ENCODE peak calls at places on chromosomes 16 and 17, in four cellular contexts. Z is right cardiac atrium, R is lower lobe of right lung, L is pancreas. X is an unnamed sample.

GRCh38 chr16:68116256-68116853 is 31.2 kb downstream of the NFATC3 start:
- ATAC-seq in Z (no peak), R (no peak), L (no peak), X (no peak)

GRCh38 chr16:12324152-12324551 is 347.6 kb downstream of the SNX29 start:
- ATAC-seq in Z (no peak), R (no peak), L (no peak), X (no peak)

GRCh38 chr17:74563358-74563757 is 4.0 kb downstream of the CD300H start:
- ATAC-seq in Z (no peak), R (no peak), L (no peak), X (no peak)

GRCh38 chr16:2498531-2499253 is 15.1 kb upstream of the ATP6V0C start:
- ATAC-seq in Z (no peak), R (peak), L (peak), X (no peak)

GRCh38 chr16:10930755-10931093 is 11.5 kb downstream of the DEXI start:
- ATAC-seq in Z (no peak), R (peak), L (no peak), X (no peak)

GRCh38 chr17:9090641-9091096 is 69.4 kb downstream of the NTN1 start:
- ATAC-seq in Z (peak), R (no peak), L (no peak), X (peak)

GRCh38 chr16:89536371-89536770 is 24.1 kb upstream of the RPL13 start:
- ATAC-seq in Z (no peak), R (no peak), L (no peak), X (no peak)

GRCh38 chr17:40552806-40553693 is 12.2 kb downstream of the CCR7 start:
- ATAC-seq in Z (no peak), R (peak), L (no peak), X (no peak)

GRCh38 chr17:28396635-28397239 is 9.3 kb downstream of the SLC46A1 start:
- ATAC-seq in Z (no peak), R (peak), L (no peak), X (no peak)

GRCh38 chr16:77951788-77952187 is 70.6 kb upstream of the CLEC3A start:
- ATAC-seq in Z (no peak), R (no peak), L (peak), X (no peak)

GRCh38 chr17:46765491-46765890 is 53.0 kb downstream of the WNT3 start:
- ATAC-seq in Z (peak), R (no peak), L (no peak), X (no peak)

GRCh38 chr16:28181557-28181914 is 30.2 kb downstream of the XPO6 start:
- ATAC-seq in Z (peak), R (peak), L (peak), X (peak)

GRCh38 chr17:70584255-70584654 is 414.9 kb downstream of the KCNJ2 start:
- ATAC-seq in Z (no peak), R (no peak), L (no peak), X (no peak)

GRCh38 chr16:10688291-10688690 is 6.4 kb downstream of the TEKT5 start:
- ATAC-seq in Z (no peak), R (peak), L (peak), X (no peak)

GRCh38 chr17:61837175-61838051 is 25.9 kb downstream of the BRIP1 start:
- ATAC-seq in Z (no peak), R (no peak), L (peak), X (no peak)

GRCh38 chr17:29862127-29862526 is 67.9 kb downstream of the SSH2 start:
- ATAC-seq in Z (no peak), R (no peak), L (no peak), X (no peak)

GRCh38 chr17:7475764-7476422 is 3.5 kb downstream of the ZBTB4 start:
- ATAC-seq in Z (peak), R (peak), L (no peak), X (peak)

GRCh38 chr17:17041571-17042380 is 481 bp upstream of the MPRIP start:
- ATAC-seq in Z (peak), R (peak), L (peak), X (peak)

GRCh38 chr17:59643159-59643857 is 23.6 kb downstream of the CLTC start:
- ATAC-seq in Z (peak), R (peak), L (peak), X (peak)

GRCh38 chr16:77967054-77968035 is 55.0 kb upstream of the CLEC3A start:
- ATAC-seq in Z (no peak), R (no peak), L (no peak), X (no peak)

GRCh38 chr17:40341808-40342574 is 22.5 kb downstream of the GJD3 start:
- ATAC-seq in Z (peak), R (peak), L (peak), X (peak)

GRCh38 chr16:19213885-19214284 is 45.8 kb downstream of the SYT17 start:
- ATAC-seq in Z (no peak), R (no peak), L (no peak), X (no peak)

GRCh38 chr16:856811-857210 is 56.3 kb upstream of the GNG13 start:
- ATAC-seq in Z (no peak), R (no peak), L (no peak), X (no peak)

GRCh38 chr17:80872999-80873951 is 118.4 kb upstream of the CHMP6 start:
- ATAC-seq in Z (peak), R (peak), L (no peak), X (no peak)

GRCh38 chr16:48526058-48526957 is 83.7 kb downstream of the N4BP1 start:
- ATAC-seq in Z (no peak), R (peak), L (peak), X (no peak)

GRCh38 chr16:79051313-79051712 is 549.2 kb downstream of the MAF start:
- ATAC-seq in Z (no peak), R (no peak), L (no peak), X (no peak)

GRCh38 chr16:19003935-19004334 is 20.2 kb downstream of the TMC7 start:
- ATAC-seq in Z (no peak), R (no peak), L (no peak), X (no peak)

GRCh38 chr17:2218426-2218825 is 85.2 kb downstream of the SMG6 start:
- ATAC-seq in Z (no peak), R (no peak), L (no peak), X (no peak)

GRCh38 chr17:47633996-47634395 is 15.7 kb upstream of the KPNB1 start:
- ATAC-seq in Z (no peak), R (peak), L (no peak), X (no peak)

GRCh38 chr16:88282221-88283041 is 100.3 kb upstream of the ZNF469 start:
- ATAC-seq in Z (peak), R (peak), L (no peak), X (no peak)

GRCh38 chr17:36008998-36009665 is 7.8 kb upstream of the CCL15 start:
- ATAC-seq in Z (no peak), R (peak), L (no peak), X (no peak)

GRCh38 chr16:84518804-84519341 is 14.4 kb upstream of the MEAK7 start:
- ATAC-seq in Z (no peak), R (no peak), L (peak), X (no peak)

GRCh38 chr17:3924421-3925350 is 8.4 kb upstream of the P2RX1 start:
- ATAC-seq in Z (no peak), R (no peak), L (no peak), X (peak)

GRCh38 chr17:50575581-50576210 is 15.2 kb downstream of the CACNA1G start:
- ATAC-seq in Z (no peak), R (no peak), L (no peak), X (no peak)

GRCh38 chr17:13576661-13577526 is 24.8 kb downstream of the HS3ST3A1 start:
- ATAC-seq in Z (no peak), R (no peak), L (no peak), X (no peak)

GRCh38 chr17:13582776-13583414 is 18.8 kb downstream of the HS3ST3A1 start:
- ATAC-seq in Z (no peak), R (no peak), L (no peak), X (no peak)

GRCh38 chr17:13584701-13585080 is 17.0 kb downstream of the HS3ST3A1 start:
- ATAC-seq in Z (no peak), R (no peak), L (no peak), X (no peak)

GRCh38 chr17:13583996-13584700 is 17.6 kb downstream of the HS3ST3A1 start:
- ATAC-seq in Z (no peak), R (no peak), L (no peak), X (no peak)

GRCh38 chr17:13581925-13582324 is 19.8 kb downstream of the HS3ST3A1 start:
- ATAC-seq in Z (no peak), R (no peak), L (no peak), X (no peak)
- H3K4me3 ChIP-seq in Z (no peak), R (no peak), L (no peak), X (no peak)

GRCh38 chr16:73034374-73034773 is 13.6 kb downstream of the ZFHX3 start:
- ATAC-seq in Z (no peak), R (no peak), L (no peak), X (no peak)
- H3K4me3 ChIP-seq in Z (no peak), R (no peak), L (no peak), X (no peak)

GRCh38 chr16:24257965-24258364 is 1.8 kb downstream of the CACNG3 start:
- ATAC-seq in Z (no peak), R (no peak), L (no peak), X (no peak)
- H3K4me3 ChIP-seq in Z (no peak), R (no peak), L (no peak), X (no peak)

DNA sequence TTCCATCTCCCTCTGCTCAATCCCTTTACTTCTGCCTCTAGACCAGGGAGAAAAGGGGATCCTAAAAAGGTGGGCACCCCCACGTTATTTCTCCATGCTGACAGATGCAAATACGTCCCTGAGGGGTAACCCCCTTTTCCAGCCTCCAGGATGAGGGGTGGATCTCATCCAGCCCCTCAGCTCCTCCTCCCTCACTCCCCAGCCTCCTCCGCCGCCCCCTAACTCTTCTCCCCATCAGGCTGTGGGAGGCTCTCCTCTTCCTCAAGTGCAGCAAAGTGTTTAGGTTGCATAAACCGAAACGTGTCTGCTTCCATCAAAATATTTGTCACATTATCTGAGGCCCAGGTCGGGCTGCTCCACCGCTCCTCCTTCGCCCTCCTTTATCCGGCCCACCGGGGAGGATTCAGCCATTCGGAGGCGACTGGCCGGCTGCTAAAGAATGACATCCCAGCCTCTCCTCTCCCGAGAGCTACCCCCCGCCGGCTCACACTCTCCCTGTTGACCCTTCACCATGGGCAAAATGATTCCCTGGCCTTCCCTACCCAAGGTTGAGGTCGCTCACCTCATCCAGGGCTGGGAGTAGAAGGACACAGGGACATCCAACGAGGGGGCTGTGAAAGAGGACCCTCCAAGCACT is 1.2 kb upstream of the C1QL1 start:
- ATAC-seq in Z (no peak), R (no peak), L (no peak), X (no peak)
- H3K4me3 ChIP-seq in Z (no peak), R (no peak), L (no peak), X (no peak)

GRCh38 chr17:44384281-44384822 is 5.1 kb downstream of the ITGA2B start:
- ATAC-seq in Z (no peak), R (no peak), L (no peak), X (no peak)
- H3K4me3 ChIP-seq in Z (peak), R (peak), L (no peak), X (no peak)

GRCh38 chr16:30767767-30768465 is 5.8 kb downstream of the RNF40 start:
- ATAC-seq in Z (no peak), R (no peak), L (no peak), X (no peak)

GRCh38 chr16:30764086-30764485 is 2.0 kb downstream of the RNF40 start:
- ATAC-seq in Z (no peak), R (no peak), L (no peak), X (no peak)

GRCh38 chr16:30766922-30767284 is 4.8 kb downstream of the RNF40 start:
- ATAC-seq in Z (peak), R (no peak), L (no peak), X (no peak)

GRCh38 chr16:30764816-30765465 is 2.8 kb downstream of the RNF40 start:
- ATAC-seq in Z (no peak), R (no peak), L (no peak), X (no peak)

GRCh38 chr16:30766206-30766921 is 4.2 kb downstream of the RNF40 start:
- ATAC-seq in Z (no peak), R (no peak), L (no peak), X (no peak)
- H3K4me3 ChIP-seq in Z (no peak), R (no peak), L (no peak), X (no peak)

GRCh38 chr17:78132086-78132676 is 1.6 kb downstream of the TMC8 start:
- ATAC-seq in Z (no peak), R (peak), L (no peak), X (no peak)
- H3K4me3 ChIP-seq in Z (peak), R (peak), L (no peak), X (peak)

X was measured in gastroesophageal sphincter.